ENCODE peak calls at places on chromosomes 1 and 21, in six cellular contexts. C is Kasumi-1; Y is stimulated activated CD4-positive, alpha-beta T cell treated with anti-CD3 and anti-CD28 coated beads, TNF-alpha, amount 100 ng/mL, for 4 hours; P is dorsolateral prefrontal cortex; K is HS-27A; D is NCI-H1417. V is an unnamed sample.

GRCh38 chr1:201970334-201971159 is 11.9 kb upstream of the RNPEP start:
- DNase-seq in K (no peak), P (no peak), Y (no peak), C (no peak), D (peak), V (no peak)

GRCh38 chr1:65722461-65722860 is 70.2 kb upstream of the PDE4B start:
- DNase-seq in D (no peak), C (no peak), Y (no peak), P (peak), K (no peak), V (no peak)

GRCh38 chr1:94324168-94324544 is 86.8 kb upstream of the ARHGAP29 start:
- DNase-seq in C (no peak), P (no peak), D (no peak), Y (no peak), K (no peak), V (no peak)

GRCh38 chr1:230682274-230682673 is 31.6 kb downstream of the AGT start:
- DNase-seq in D (no peak), Y (no peak), C (no peak), P (peak), K (no peak), V (no peak)

GRCh38 chr1:209674957-209675566 is at the start of gene G0S2:
- DNase-seq in K (no peak), C (no peak), P (peak), Y (peak), D (peak), V (no peak)

GRCh38 chr1:56301791-56302190 is 277.6 kb downstream of the PLPP3 start:
- DNase-seq in Y (no peak), D (no peak), P (no peak), C (no peak), K (peak), V (no peak)

GRCh38 chr1:180854001-180854400 is 58.7 kb upstream of the KIAA1614 start:
- DNase-seq in C (no peak), Y (no peak), P (no peak), K (no peak), D (no peak), V (no peak)

GRCh38 chr1:94831636-94832035 is 11.5 kb downstream of the SLC44A3 start:
- DNase-seq in Y (no peak), K (no peak), C (peak), P (no peak), D (no peak), V (no peak)

GRCh38 chr1:235160395-235160964 is 570 bp downstream of the RBM34 start:
- DNase-seq in P (no peak), K (peak), D (no peak), Y (no peak), C (peak), V (peak)

GRCh38 chr1:214583824-214584554 is 19.0 kb upstream of the CENPF start:
- DNase-seq in C (no peak), D (no peak), K (no peak), P (no peak), Y (no peak), V (no peak)

GRCh38 chr21:31198575-31198974 is 145.5 kb downstream of the TIAM1 start:
- DNase-seq in C (peak), K (peak), P (no peak), Y (no peak), D (peak), V (peak)

GRCh38 chr1:54804471-54805132 is 3.5 kb upstream of the TTC22 start:
- DNase-seq in C (no peak), Y (no peak), K (no peak), P (no peak), D (no peak), V (no peak)

GRCh38 chr1:197526736-197527371 is 248.4 kb downstream of the DENND1B start:
- DNase-seq in P (no peak), K (no peak), C (peak), Y (no peak), D (peak), V (no peak)

GRCh38 chr1:44649788-44650158 is 24.5 kb downstream of the TMEM53 start:
- DNase-seq in P (no peak), D (no peak), Y (no peak), C (no peak), K (no peak), V (no peak)

GRCh38 chr1:60898987-60899386 is 183.4 kb upstream of the NFIA start:
- DNase-seq in P (no peak), Y (no peak), K (no peak), C (no peak), D (no peak), V (no peak)

GRCh38 chr1:96845464-96845863 is 123.9 kb downstream of the PTBP2 start:
- DNase-seq in C (peak), Y (no peak), D (no peak), K (no peak), P (no peak), V (no peak)

GRCh38 chr1:186536272-186536905 is 75.5 kb upstream of the PDC start:
- DNase-seq in C (peak), P (no peak), K (no peak), Y (no peak), D (peak), V (no peak)

GRCh38 chr1:151494741-151495281 is 16.4 kb upstream of the CGN start:
- DNase-seq in D (peak), C (no peak), P (no peak), Y (no peak), K (peak), V (peak)

GRCh38 chr1:226110249-226111108 is 48.0 kb downstream of the H3-3A start:
- DNase-seq in C (peak), D (peak), K (no peak), Y (peak), P (peak), V (no peak)

GRCh38 chr1:159015440-159015909 is 5.8 kb downstream of the IFI16 start:
- DNase-seq in C (peak), K (no peak), Y (peak), D (no peak), P (no peak), V (peak)

GRCh38 chr1:100921110-100921706 is 25.3 kb downstream of the SLC30A7 start:
- DNase-seq in P (no peak), K (peak), Y (no peak), C (peak), D (peak), V (peak)

GRCh38 chr1:205963756-205964155 is 20.5 kb upstream of the SLC26A9 start:
- DNase-seq in K (no peak), Y (no peak), D (no peak), C (no peak), P (no peak), V (no peak)

GRCh38 chr1:8144318-8144717 is 118.2 kb upstream of the ERRFI1 start:
- DNase-seq in Y (no peak), P (no peak), C (no peak), K (no peak), D (no peak), V (no peak)

GRCh38 chr1:92291372-92291999 is 7.3 kb downstream of the GLMN start:
- DNase-seq in D (peak), P (peak), C (peak), Y (no peak), K (no peak), V (no peak)